ENCODE peak calls at places on chromosomes 4 and X, in eight cellular contexts. C, M, N, R, W, L, Q and V are unnamed samples.

GRCh38 chr4:150310159-150310895 is 232.1 kb downstream of the DCLK2 start:
- DNase-seq in C (no peak), M (no peak), N (no peak), R (no peak), W (peak; percentile 51), L (no peak), Q (no peak), V (no peak)

GRCh38 chrX:56429581-56429980 is 133.8 kb upstream of the UBQLN2 start:
- DNase-seq in C (no peak), M (no peak), N (no peak), R (no peak), W (no peak), L (no peak), Q (peak; percentile 37), V (no peak)

GRCh38 chr4:152951348-152951747 is 15.2 kb downstream of the FHDC1 start:
- DNase-seq in C (no peak), M (no peak), N (no peak), R (no peak), W (no peak), L (no peak), Q (no peak), V (no peak)

GRCh38 chr4:170497105-170497504 is 407.3 kb upstream of the AADAT start:
- DNase-seq in C (no peak), M (no peak), N (peak; percentile 17), R (no peak), W (no peak), L (no peak), Q (peak; percentile 30), V (no peak)

GRCh38 chr4:136078971-136079370 is 1453.3 kb downstream of the PCDH18 start:
- DNase-seq in C (no peak), M (no peak), N (no peak), R (peak; percentile 82), W (no peak), L (no peak), Q (no peak), V (no peak)

GRCh38 chrX:100804780-100805179 is 15.4 kb upstream of the CSTF2 start:
- DNase-seq in C (no peak), M (no peak), N (no peak), R (no peak), W (no peak), L (no peak), Q (no peak), V (no peak)

GRCh38 chr4:65845169-65845568 is 174.9 kb upstream of the EPHA5 start:
- DNase-seq in C (no peak), M (no peak), N (no peak), R (no peak), W (no peak), L (no peak), Q (no peak), V (no peak)

GRCh38 chrX:73977542-73978169 is 326.3 kb upstream of the ZCCHC13 start:
- DNase-seq in C (no peak), M (no peak), N (no peak), R (no peak), W (no peak), L (no peak), Q (peak; percentile 32), V (no peak)

GRCh38 chr4:150934022-150934421 is 81.1 kb downstream of the LRBA start:
- DNase-seq in C (no peak), M (no peak), N (no peak), R (no peak), W (no peak), L (no peak), Q (no peak), V (no peak)

GRCh38 chr4:169724251-169724650 is 33.5 kb downstream of the HPF1 start:
- DNase-seq in C (no peak), M (no peak), N (no peak), R (peak; percentile 11), W (no peak), L (no peak), Q (no peak), V (no peak)

GRCh38 chr4:28248269-28248668 is 1387.6 kb downstream of the STIM2 start:
- DNase-seq in C (no peak), M (no peak), N (no peak), R (no peak), W (no peak), L (no peak), Q (no peak), V (no peak)

GRCh38 chrX:24341795-24342194 is 18.6 kb upstream of the SUPT20HL1 start:
- DNase-seq in C (no peak), M (no peak), N (no peak), R (no peak), W (no peak), L (no peak), Q (no peak), V (peak; percentile 15)

GRCh38 chr4:69025191-69025998 is 70.9 kb upstream of the UGT2B7 start:
- DNase-seq in C (no peak), M (no peak), N (no peak), R (no peak), W (peak; percentile 46), L (no peak), Q (peak; percentile 70), V (no peak)

GRCh38 chr4:126718161-126718560 is 914.6 kb upstream of the INTU start:
- DNase-seq in C (no peak), M (no peak), N (no peak), R (peak; percentile 64), W (no peak), L (no peak), Q (no peak), V (peak; percentile 3)

GRCh38 chrX:132086717-132087116 is 41.1 kb downstream of the FRMD7 start:
- DNase-seq in C (no peak), M (no peak), N (no peak), R (no peak), W (no peak), L (no peak), Q (no peak), V (no peak)

GRCh38 chr4:56078866-56079265 is 130.1 kb downstream of the CEP135 start:
- DNase-seq in C (no peak), M (no peak), N (no peak), R (peak; percentile 10), W (no peak), L (no peak), Q (no peak), V (no peak)

GRCh38 chrX:53086464-53086863 is 4.3 kb downstream of the TSPYL2 start:
- DNase-seq in C (no peak), M (no peak), N (peak; percentile 48), R (no peak), W (no peak), L (peak; percentile 67), Q (no peak), V (no peak)

GRCh38 chrX:21374163-21374993 is at the start of gene CNKSR2:
- DNase-seq in C (no peak), M (peak; percentile 56), N (no peak), R (peak; percentile 19), W (peak; percentile 78), L (peak; percentile 18), Q (peak; percentile 83), V (no peak)

GRCh38 chr4:107148922-107149321 is 112.8 kb upstream of the DKK2 start:
- DNase-seq in C (no peak), M (no peak), N (no peak), R (no peak), W (no peak), L (no peak), Q (no peak), V (no peak)

GRCh38 chr4:40587826-40588225 is 41.8 kb downstream of the RBM47 start:
- DNase-seq in C (no peak), M (no peak), N (no peak), R (peak; percentile 69), W (no peak), L (peak; percentile 41), Q (no peak), V (no peak)

GRCh38 chrX:29237972-29238371 is 650.7 kb downstream of the IL1RAPL1 start:
- DNase-seq in C (no peak), M (no peak), N (no peak), R (no peak), W (no peak), L (no peak), Q (no peak), V (no peak)

GRCh38 chr4:137283737-137284136 is 248.6 kb downstream of the PCDH18 start:
- DNase-seq in C (no peak), M (no peak), N (no peak), R (peak; percentile 66), W (peak; percentile 12), L (no peak), Q (no peak), V (no peak)
- TF ChIP-seq CTCF in C (no peak), M (no peak), N (no peak), R (peak; percentile 51), W (peak; percentile 54), L (peak; percentile 13), Q (peak; percentile 55), V (peak; percentile 42)

DNA sequence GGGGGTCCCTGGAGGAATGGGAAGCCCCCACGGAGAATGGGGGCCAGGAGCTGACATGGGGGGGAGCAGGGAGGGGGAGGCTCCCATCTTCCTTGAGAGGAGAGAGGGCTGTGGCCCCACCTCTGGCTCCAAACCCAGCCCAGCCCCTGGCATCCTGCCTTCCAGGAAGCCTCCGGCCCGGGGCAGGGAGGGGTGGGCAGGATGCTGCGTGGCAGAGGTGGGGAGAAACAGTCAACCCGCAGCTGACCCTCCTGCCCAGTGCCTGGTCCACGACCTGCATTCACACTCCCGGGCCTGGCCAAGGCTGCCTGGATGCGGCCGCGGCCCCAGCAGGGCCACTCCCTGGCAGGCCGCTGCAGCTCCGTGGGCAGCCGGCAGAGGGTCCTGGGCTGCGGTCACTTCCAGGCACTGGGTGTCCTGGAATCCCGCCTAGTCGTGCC is 39.0 kb downstream of the CPLX1 start:
- DNase-seq in C (no peak), M (no peak), N (no peak), R (no peak), W (no peak), L (no peak), Q (no peak), V (no peak)
- TF ChIP-seq CTCF in C (no peak), M (peak; percentile 14), N (no peak), R (peak; percentile 21), W (peak; percentile 20), L (no peak), Q (no peak), V (no peak)

GRCh38 chrX:113001836-113002235 is 161.2 kb upstream of the AMOT start:
- DNase-seq in C (no peak), M (no peak), N (no peak), R (no peak), W (peak; percentile 12), L (no peak), Q (no peak), V (no peak)
- TF ChIP-seq CTCF in C (no peak), M (no peak), N (no peak), R (no peak), W (no peak), L (no peak), Q (peak; percentile 61), V (peak; percentile 3)

GRCh38 chrX:41029332-41029731 is 55.9 kb upstream of the USP9X start:
- DNase-seq in C (no peak), M (no peak), N (no peak), R (no peak), W (no peak), L (no peak), Q (no peak), V (no peak)

GRCh38 chrX:41024755-41025154 is 60.5 kb upstream of the USP9X start:
- DNase-seq in C (no peak), M (no peak), N (no peak), R (no peak), W (no peak), L (no peak), Q (no peak), V (no peak)

GRCh38 chrX:41026326-41027136 is 58.7 kb upstream of the USP9X start:
- DNase-seq in C (no peak), M (no peak), N (no peak), R (no peak), W (peak; percentile 46), L (no peak), Q (peak; percentile 53), V (no peak)

GRCh38 chrX:41025926-41026325 is 59.3 kb upstream of the USP9X start:
- DNase-seq in C (no peak), M (no peak), N (no peak), R (peak; percentile 7), W (peak; percentile 48), L (no peak), Q (peak; percentile 60), V (no peak)

GRCh38 chrX:41027388-41027787 is 57.9 kb upstream of the USP9X start:
- DNase-seq in C (no peak), M (no peak), N (no peak), R (peak; percentile 79), W (peak; percentile 26), L (no peak), Q (no peak), V (peak; percentile 37)
- TF ChIP-seq CTCF in C (no peak), M (no peak), N (no peak), R (no peak), W (no peak), L (no peak), Q (no peak), V (no peak)